ENCODE peak calls at places on chromosomes 2 and 18, in nine cellular contexts. C is IMR-90; B is fibroblast of lung; X is naive thymus-derived CD4-positive, alpha-beta T cell; Q is CD8-positive, alpha-beta memory T cell; T is psoas muscle; R is CD8-positive, alpha-beta T cell; K is PC-9; D is K562. H is an unnamed sample. For H3K4me1 and H3K27me3, the result is how much of the 10 kb centered on the place peaks cover.

GRCh38 chr18:58800582-58800981 is 64.1 kb upstream of the ZNF532 start:
- DNase-seq in C (no peak), B (no peak), X (no peak), Q (no peak), T (no peak), R (no peak), K (no peak), D (no peak), H (no peak)

GRCh38 chr2:241620419-241620769 is 16.6 kb downstream of the THAP4 start:
- DNase-seq in C (peak), B (peak), X (no peak), Q (no peak), T (no peak), R (no peak), K (no peak), D (peak), H (no peak)

GRCh38 chr2:172250801-172251200 is 148.1 kb upstream of the DLX2 start:
- DNase-seq in C (no peak), B (no peak), X (no peak), Q (no peak), T (no peak), R (no peak), K (no peak), D (no peak), H (no peak)

GRCh38 chr2:191296083-191297006 is 51.1 kb downstream of the MYO1B start:
- DNase-seq in C (no peak), B (no peak), X (no peak), Q (no peak), T (no peak), R (no peak), K (no peak), D (no peak), H (no peak)

GRCh38 chr18:45282101-45282812 is 333.0 kb upstream of the SLC14A2 start:
- DNase-seq in C (no peak), B (no peak), X (no peak), Q (no peak), T (no peak), R (no peak), K (no peak), D (peak), H (no peak)

GRCh38 chr18:33579147-33579867 is 1.3 kb downstream of the ASXL3 start:
- DNase-seq in C (no peak), B (peak), X (no peak), Q (no peak), T (no peak), R (no peak), K (no peak), D (no peak), H (no peak)

GRCh38 chr2:65164379-65165023 is 34.6 kb upstream of the RAB1A start:
- DNase-seq in C (peak), B (no peak), X (no peak), Q (no peak), T (no peak), R (no peak), K (no peak), D (no peak), H (no peak)

GRCh38 chr2:105737980-105738657 is 6.6 kb upstream of the NCK2 start:
- DNase-seq in C (no peak), B (no peak), X (peak), Q (no peak), T (no peak), R (no peak), K (no peak), D (no peak), H (no peak)

GRCh38 chr18:3799515-3799914 is 349.5 kb downstream of the TGIF1 start:
- DNase-seq in C (peak), B (no peak), X (no peak), Q (no peak), T (no peak), R (no peak), K (no peak), D (no peak), H (no peak)

GRCh38 chr18:46360102-46360699 is 256.0 kb downstream of the HAUS1 start:
- DNase-seq in C (no peak), B (no peak), X (no peak), Q (no peak), T (no peak), R (no peak), K (no peak), D (no peak), H (no peak)

GRCh38 chr18:2985628-2986027 is 27.3 kb downstream of the LPIN2 start:
- DNase-seq in C (peak), B (peak), X (peak), Q (no peak), T (no peak), R (no peak), K (no peak), D (peak), H (no peak)

GRCh38 chr2:233857511-233858118 is 3.3 kb upstream of the HJURP start:
- DNase-seq in C (no peak), B (no peak), X (peak), Q (peak), T (no peak), R (peak), K (peak), D (peak), H (no peak)

GRCh38 chr2:188278388-188279092 is 13.1 kb upstream of the GULP1 start:
- DNase-seq in C (no peak), B (no peak), X (no peak), Q (no peak), T (no peak), R (no peak), K (no peak), D (no peak), H (no peak)

GRCh38 chr2:102592601-102593000 is 26.8 kb upstream of the SLC9A2 start:
- DNase-seq in C (peak), B (peak), X (no peak), Q (no peak), T (no peak), R (no peak), K (peak), D (peak), H (no peak)

GRCh38 chr2:160993543-160994090 is 166.6 kb upstream of the TANK start:
- DNase-seq in C (no peak), B (no peak), X (no peak), Q (no peak), T (no peak), R (no peak), K (no peak), D (no peak), H (no peak)

GRCh38 chr18:33708876-33709275 is 130.9 kb downstream of the ASXL3 start:
- DNase-seq in C (no peak), B (no peak), X (no peak), Q (no peak), T (no peak), R (no peak), K (no peak), D (no peak), H (no peak)

GRCh38 chr18:2304378-2305175 is 266.7 kb downstream of the METTL4 start:
- DNase-seq in C (peak), B (no peak), X (no peak), Q (no peak), T (no peak), R (no peak), K (peak), D (no peak), H (no peak)

GRCh38 chr2:65300134-65300771 is 72.6 kb downstream of the ACTR2 start:
- DNase-seq in C (peak), B (peak), X (no peak), Q (no peak), T (peak), R (no peak), K (no peak), D (no peak), H (peak)

GRCh38 chr2:99260184-99260583 is 4.7 kb upstream of the LYG2 start:
- DNase-seq in C (no peak), B (no peak), X (no peak), Q (no peak), T (no peak), R (no peak), K (no peak), D (no peak), H (no peak)
- H3K4me1 ChIP-seq in C (under half), B (under half), X (under half), Q (under half), T (under half), R (under half), K (under half), D (under half), H (under half)

DNA sequence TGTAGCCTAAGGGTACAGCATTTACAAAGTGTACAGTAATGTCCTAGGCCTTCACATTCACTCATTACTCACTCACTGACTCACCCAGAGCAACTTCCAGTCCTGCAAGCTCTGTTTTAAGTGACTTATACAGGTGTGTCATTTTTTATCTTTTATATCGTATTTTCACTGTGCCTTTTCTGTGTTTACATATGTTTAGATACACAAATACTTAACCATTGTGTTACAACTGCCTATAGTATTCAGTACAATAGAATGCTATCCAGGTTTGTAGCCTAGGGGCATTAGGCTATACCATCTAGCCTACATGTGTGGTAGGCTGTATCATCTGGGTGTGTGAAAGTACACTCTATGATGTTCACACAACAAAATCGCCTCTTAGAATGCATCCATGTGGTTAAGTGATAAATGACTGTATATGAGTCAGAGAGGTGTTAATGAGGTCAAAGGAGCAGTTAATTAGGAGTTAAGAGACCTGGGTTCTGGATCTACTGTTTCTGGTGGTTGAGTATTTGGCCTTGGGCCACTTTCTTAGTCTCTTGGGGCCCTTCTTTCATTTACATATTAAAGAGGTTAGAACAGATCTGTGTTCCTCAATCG is 149.1 kb downstream of the GREB1L start:
- DNase-seq in C (peak), B (peak), X (no peak), Q (no peak), T (no peak), R (no peak), K (peak), D (no peak), H (no peak)
- H3K27me3 ChIP-seq in C (under half), B (under half), X (under half), Q (under half), T (under half), R (under half), K (under half), D (under half), H (under half)

DNA sequence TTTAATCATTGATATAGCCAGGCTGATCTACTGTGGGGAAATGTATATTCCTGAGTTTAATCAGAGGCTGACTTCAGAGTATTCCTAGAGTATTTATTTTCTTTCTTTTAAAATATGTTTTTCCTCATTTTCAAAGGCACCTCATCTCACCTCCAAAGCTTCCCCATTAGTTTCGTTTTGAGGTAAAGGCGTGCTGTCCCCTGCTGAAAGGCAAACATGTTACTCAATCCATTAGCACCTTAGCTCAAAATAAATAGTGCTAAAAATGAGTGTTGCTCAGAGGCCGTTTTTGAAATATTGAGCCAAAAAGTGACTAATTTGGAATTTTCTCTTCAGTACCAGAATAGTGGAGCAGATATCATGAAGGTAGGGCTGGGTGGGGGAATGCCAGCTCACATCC is 386.2 kb downstream of the SOX11 start:
- DNase-seq in C (no peak), B (no peak), X (no peak), Q (no peak), T (no peak), R (no peak), K (no peak), D (no peak), H (no peak)
- H3K4me1 ChIP-seq in C (under half), B (under half), X (under half), Q (under half), T (under half), R (under half), K (under half), D (under half), H (under half)

GRCh38 chr2:127511917-127512316 is 14.4 kb downstream of the IWS1 start:
- DNase-seq in C (no peak), B (no peak), X (no peak), Q (no peak), T (no peak), R (no peak), K (no peak), D (no peak), H (no peak)

GRCh38 chr2:127508621-127509034 is 17.7 kb downstream of the IWS1 start:
- DNase-seq in C (peak), B (peak), X (no peak), Q (no peak), T (peak), R (no peak), K (peak), D (peak), H (peak)

GRCh38 chr2:127511090-127511489 is 15.2 kb downstream of the IWS1 start:
- DNase-seq in C (no peak), B (no peak), X (no peak), Q (no peak), T (no peak), R (no peak), K (no peak), D (no peak), H (no peak)

GRCh38 chr2:127508025-127508620 is 18.2 kb downstream of the IWS1 start:
- DNase-seq in C (peak), B (peak), X (no peak), Q (no peak), T (no peak), R (no peak), K (no peak), D (no peak), H (no peak)

DNA sequence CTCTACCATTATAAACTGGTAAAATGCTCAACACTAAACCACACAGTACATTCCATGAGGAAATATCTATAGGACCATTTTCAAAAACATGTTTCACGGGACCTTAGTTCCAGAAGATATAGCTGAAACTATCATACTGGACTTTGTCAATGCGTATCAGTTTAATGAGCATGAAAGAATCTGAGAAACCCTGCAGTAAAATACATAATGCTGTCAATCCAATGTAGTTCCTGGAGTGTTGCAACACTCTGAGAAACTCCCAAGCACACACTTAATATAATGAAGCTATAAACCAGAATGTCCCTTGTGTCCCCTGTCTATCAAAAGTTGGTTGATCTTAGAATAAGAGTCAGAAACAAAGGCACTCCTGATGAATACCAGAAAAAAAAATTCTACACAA is 16.2 kb downstream of the IWS1 start:
- DNase-seq in C (no peak), B (peak), X (no peak), Q (no peak), T (no peak), R (no peak), K (no peak), D (no peak), H (no peak)
- H3K27me3 ChIP-seq in C (under half), B (under half), X (under half), Q (under half), T (under half), R (under half), K (under half), D (under half), H (under half)

H was measured in gastrocnemius medialis.